ENCODE peak calls at places on chromosome 17, in eight cellular contexts. W is gastrocnemius medialis, J is IMR-90, Q is heart left ventricle, Y is Peyer's patch, A is tibial nerve, N is body of pancreas, M is ovary. X is an unnamed sample.

GRCh38 chr17:68592004-68592403 is 9.2 kb downstream of the FAM20A start:
- DNase-seq in W (no peak), J (no peak), Q (no peak), Y (no peak), A (no peak), N (no peak), M (no peak), X (no peak)

GRCh38 chr17:77279448-77280303 is 138.9 kb downstream of the SEC14L1 start:
- DNase-seq in W (no peak), J (peak; percentile 23), Q (no peak), Y (peak; percentile 54), A (no peak), N (no peak), M (no peak), X (no peak)

GRCh38 chr17:6075050-6075449 is 4.9 kb downstream of the WSCD1 start:
- DNase-seq in W (peak; percentile 61), J (no peak), Q (no peak), Y (no peak), A (no peak), N (no peak), M (no peak), X (no peak)

GRCh38 chr17:46958192-46958591 is 20.9 kb downstream of the RPRML start:
- DNase-seq in W (no peak), J (no peak), Q (no peak), Y (no peak), A (no peak), N (no peak), M (no peak), X (no peak)

GRCh38 chr17:35586569-35587073 is 501 bp upstream of the AP2B1 start:
- DNase-seq in W (no peak), J (no peak), Q (no peak), Y (no peak), A (no peak), N (no peak), M (no peak), X (no peak)

GRCh38 chr17:418421-418751 is 65.8 kb upstream of the RPH3AL start:
- DNase-seq in W (no peak), J (no peak), Q (no peak), Y (peak; percentile 56), A (no peak), N (no peak), M (no peak), X (no peak)

GRCh38 chr17:164536-165235 is 16.8 kb downstream of the DOC2B start:
- DNase-seq in W (no peak), J (peak; percentile 43), Q (no peak), Y (peak; percentile 61), A (peak; percentile 61), N (no peak), M (peak; percentile 74), X (no peak)

GRCh38 chr17:46733837-46734516 is 84.5 kb downstream of the WNT3 start:
- DNase-seq in W (no peak), J (peak; percentile 69), Q (no peak), Y (no peak), A (no peak), N (no peak), M (no peak), X (no peak)

GRCh38 chr17:40548982-40549680 is 16.1 kb downstream of the CCR7 start:
- DNase-seq in W (peak; percentile 62), J (peak; percentile 98), Q (no peak), Y (peak; percentile 63), A (peak; percentile 82), N (peak; percentile 48), M (peak; percentile 57), X (no peak)

GRCh38 chr17:74601944-74602572 is 10.0 kb upstream of the CD300LD start:
- DNase-seq in W (no peak), J (peak; percentile 15), Q (no peak), Y (peak; percentile 61), A (peak; percentile 41), N (peak; percentile 19), M (no peak), X (no peak)

GRCh38 chr17:48024149-48025039 is 13.2 kb downstream of the COPZ2 start:
- DNase-seq in W (peak; percentile 30), J (no peak), Q (peak; percentile 71), Y (peak; percentile 71), A (peak; percentile 33), N (peak; percentile 29), M (peak; percentile 50), X (no peak)

GRCh38 chr17:33016920-33017319 is 25.3 kb downstream of the SPACA3 start:
- DNase-seq in W (no peak), J (no peak), Q (no peak), Y (peak; percentile 33), A (no peak), N (no peak), M (no peak), X (no peak)

GRCh38 chr17:64326420-64327054 is 63.5 kb upstream of the TEX2 start:
- DNase-seq in W (peak; percentile 73), J (no peak), Q (peak; percentile 89), Y (peak; percentile 68), A (peak; percentile 75), N (peak; percentile 38), M (peak; percentile 47), X (peak; percentile 36)

GRCh38 chr17:77779711-77780539 is 178.6 kb upstream of the TNRC6C start:
- DNase-seq in W (no peak), J (no peak), Q (no peak), Y (no peak), A (no peak), N (peak; percentile 30), M (no peak), X (no peak)

GRCh38 chr17:76252040-76252954 is 12.0 kb upstream of the RNF157 start:
- DNase-seq in W (peak; percentile 97), J (peak; percentile 99), Q (no peak), Y (peak; percentile 88), A (peak; percentile 66), N (peak; percentile 51), M (no peak), X (no peak)

GRCh38 chr17:78144736-78145641 is 1.2 kb upstream of the C17orf99 start:
- DNase-seq in W (no peak), J (no peak), Q (no peak), Y (peak; percentile 57), A (no peak), N (peak; percentile 98), M (peak; percentile 73), X (no peak)

GRCh38 chr17:82424001-82424862 is 5.8 kb upstream of the OGFOD3 start:
- DNase-seq in W (peak; percentile 47), J (peak; percentile 32), Q (no peak), Y (peak; percentile 76), A (peak; percentile 63), N (no peak), M (no peak), X (no peak)

GRCh38 chr17:72592242-72592966 is 471.6 kb downstream of the SOX9 start:
- DNase-seq in W (no peak), J (peak; percentile 84), Q (peak; percentile 78), Y (peak; percentile 81), A (peak; percentile 60), N (peak; percentile 87), M (no peak), X (no peak)

GRCh38 chr17:61713035-61713434 is 122.0 kb upstream of the NACA2 start:
- DNase-seq in W (no peak), J (no peak), Q (no peak), Y (no peak), A (no peak), N (no peak), M (no peak), X (no peak)
- H3K27me3 ChIP-seq in W (no peaks in the 10 kb centered on the region), J (no peaks in the 10 kb centered on the region), Q (no peaks in the 10 kb centered on the region), Y (no peaks in the 10 kb centered on the region), A (no peaks in the 10 kb centered on the region), N (no peaks in the 10 kb centered on the region), M (no peaks in the 10 kb centered on the region), X (no peaks in the 10 kb centered on the region)

DNA sequence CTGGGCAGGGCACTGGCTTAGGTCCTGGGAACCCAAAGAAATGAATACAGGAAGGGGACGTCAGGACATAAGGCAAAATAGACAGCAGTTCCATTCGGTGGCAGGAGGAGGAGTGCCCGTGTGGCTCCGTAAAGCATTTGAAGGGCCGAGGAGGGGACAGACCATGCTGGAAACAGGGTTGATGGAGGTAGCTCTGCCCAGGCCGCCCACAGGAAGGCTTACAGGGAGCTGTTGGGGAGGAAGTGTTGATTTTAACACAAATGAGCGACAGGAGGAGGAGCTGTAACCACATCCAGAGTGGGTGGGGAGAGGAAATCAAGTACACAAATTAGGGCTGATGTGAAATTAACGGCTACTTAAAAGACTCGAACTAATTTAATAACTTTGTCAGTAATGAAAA is 54.6 kb downstream of the RBFOX3 start:
- DNase-seq in W (no peak), J (no peak), Q (no peak), Y (no peak), A (no peak), N (no peak), M (no peak), X (no peak)
- TF ChIP-seq CTCF in W (no peak), J (no peak), Q (no peak), Y (no peak), A (no peak), N (no peak), M (no peak), X (no peak)

DNA sequence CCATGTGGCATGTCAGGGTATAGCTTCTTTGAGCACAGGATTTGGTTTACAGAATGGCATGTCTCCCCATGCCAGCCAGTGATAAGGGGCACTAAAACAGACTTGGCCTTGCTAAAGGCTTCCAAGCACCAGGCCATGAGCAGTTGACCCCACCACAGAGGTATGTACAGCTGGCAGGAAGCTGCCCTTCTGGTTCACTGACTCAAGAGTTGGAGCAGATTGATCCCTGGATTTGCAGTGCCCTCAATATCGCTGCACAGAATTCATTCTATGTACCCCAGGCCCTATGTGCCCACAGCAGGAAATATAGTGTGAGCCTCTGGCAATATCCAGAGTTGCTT is 24.3 kb downstream of the HLF start:
- DNase-seq in W (no peak), J (no peak), Q (no peak), Y (no peak), A (no peak), N (no peak), M (no peak), X (no peak)
- TF ChIP-seq POLR2A in W (no peak), J (no peak), Q (no peak), Y (no peak), A (no peak), N (no peak), M (no peak), X (no peak)

GRCh38 chr17:66842959-66843358 is 8.0 kb downstream of the CACNG5 start:
- DNase-seq in W (no peak), J (no peak), Q (no peak), Y (no peak), A (no peak), N (no peak), M (no peak), X (no peak)

GRCh38 chr17:66842505-66842904 is 7.6 kb downstream of the CACNG5 start:
- DNase-seq in W (no peak), J (no peak), Q (no peak), Y (no peak), A (no peak), N (no peak), M (no peak), X (no peak)

GRCh38 chr17:66841744-66842143 is 6.8 kb downstream of the CACNG5 start:
- DNase-seq in W (no peak), J (no peak), Q (no peak), Y (no peak), A (no peak), N (no peak), M (no peak), X (no peak)

GRCh38 chr17:66841328-66841727 is 6.4 kb downstream of the CACNG5 start:
- DNase-seq in W (no peak), J (no peak), Q (no peak), Y (no peak), A (no peak), N (no peak), M (no peak), X (no peak)

DNA sequence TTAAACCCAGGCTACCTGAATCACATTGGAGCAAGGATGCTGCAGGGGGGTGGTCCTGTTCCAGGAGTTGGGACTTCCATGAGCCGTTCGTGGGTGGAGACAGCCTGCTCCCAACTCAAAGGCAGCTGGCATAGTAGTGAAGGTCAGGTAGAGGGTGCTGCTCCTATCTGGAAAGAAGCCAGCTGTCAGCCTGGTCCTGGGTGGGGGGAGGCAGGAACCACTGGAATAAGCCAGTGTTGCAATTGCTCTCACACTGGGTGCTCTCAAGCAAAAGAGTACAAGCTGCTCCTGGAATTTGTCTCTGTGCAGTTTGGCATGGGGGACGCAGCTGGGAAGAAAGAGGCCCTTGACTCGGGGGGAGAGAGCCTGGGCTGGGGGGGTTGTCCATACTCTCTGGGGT is 8.7 kb downstream of the CACNG5 start:
- DNase-seq in W (no peak), J (no peak), Q (no peak), Y (no peak), A (no peak), N (no peak), M (no peak), X (no peak)
- H3K27me3 ChIP-seq in W (no peaks in the 10 kb centered on the region), J (peaks cover 22% of the 10 kb centered on the region), Q (no peaks in the 10 kb centered on the region), Y (no peaks in the 10 kb centered on the region), A (no peaks in the 10 kb centered on the region), N (no peaks in the 10 kb centered on the region), M (no peaks in the 10 kb centered on the region), X (no peaks in the 10 kb centered on the region)